ENCODE peak calls at places on chromosomes 6 and 20, in four cellular contexts. A, I, Q and H are unnamed samples. For H3K27me3, the result is how much of the 10 kb centered on the place peaks cover.

GRCh38 chr6:28553986-28554881 is 28.6 kb downstream of the GPX5 start:
- DNase-seq in Q (no peak), I (no peak), A (peak), H (no peak)

GRCh38 chr6:167470101-167470835 is 145.4 kb downstream of the TTLL2 start:
- DNase-seq in A (no peak), Q (no peak), I (no peak), H (no peak)

GRCh38 chr20:61899971-61900370 is 165.7 kb downstream of the TAF4 start:
- DNase-seq in A (no peak), I (no peak), Q (peak), H (no peak)

GRCh38 chr20:53866787-53867740 is 203.3 kb downstream of the BCAS1 start:
- DNase-seq in Q (no peak), A (no peak), I (no peak), H (no peak)

GRCh38 chr6:55034752-55035151 is 139.6 kb upstream of the HCRTR2 start:
- DNase-seq in A (no peak), I (no peak), Q (no peak), H (no peak)

GRCh38 chr6:163625265-163625664 is 210.7 kb downstream of the QKI start:
- DNase-seq in A (no peak), Q (no peak), I (no peak), H (no peak)

GRCh38 chr6:107676002-107676401 is 148.1 kb downstream of the SCML4 start:
- DNase-seq in I (no peak), Q (no peak), A (no peak), H (no peak)

GRCh38 chr6:17381429-17382147 is 11.8 kb upstream of the CAP2 start:
- DNase-seq in A (no peak), I (peak), Q (peak), H (no peak)

GRCh38 chr6:5998741-5999687 is 7.7 kb downstream of the NRN1 start:
- DNase-seq in A (peak), Q (peak), I (no peak), H (no peak)

GRCh38 chr6:34273242-34273805 is 24.5 kb upstream of the SMIM29 start:
- DNase-seq in Q (no peak), A (peak), I (peak), H (no peak)

GRCh38 chr6:165671222-165671715 is 8.2 kb upstream of the PDE10A start:
- DNase-seq in A (no peak), I (no peak), Q (no peak), H (no peak)

GRCh38 chr6:159844737-159845645 is 44.9 kb downstream of the PNLDC1 start:
- DNase-seq in A (no peak), Q (no peak), I (no peak), H (no peak)

GRCh38 chr20:4064118-4064962 is 49.0 kb upstream of the RNF24 start:
- DNase-seq in A (peak), Q (peak), I (peak), H (peak)

GRCh38 chr20:19022118-19022575 is 190.3 kb upstream of the SLC24A3 start:
- DNase-seq in Q (no peak), A (no peak), I (no peak), H (no peak)

GRCh38 chr20:24955045-24955444 is 6.0 kb downstream of the CST7 start:
- DNase-seq in Q (no peak), I (no peak), A (no peak), H (no peak)

GRCh38 chr20:57205625-57206219 is 60.7 kb downstream of the BMP7 start:
- DNase-seq in I (peak), Q (no peak), A (no peak), H (peak)

GRCh38 chr6:144744720-144745119 is 459.6 kb downstream of the UTRN start:
- DNase-seq in Q (no peak), I (no peak), A (no peak), H (no peak)

GRCh38 chr20:9258891-9259290 is 190.0 kb downstream of the PLCB4 start:
- DNase-seq in A (no peak), I (no peak), Q (no peak), H (no peak)

GRCh38 chr6:26197736-26198625 is 110.8 kb downstream of the HFE start:
- DNase-seq in A (no peak), Q (no peak), I (no peak), H (no peak)

GRCh38 chr6:169451065-169451840 is 197.6 kb upstream of the THBS2 start:
- DNase-seq in Q (no peak), A (no peak), I (peak), H (no peak)

GRCh38 chr6:147022041-147022440 is 182.2 kb upstream of the STXBP5 start:
- DNase-seq in A (no peak), I (no peak), Q (no peak), H (no peak)

GRCh38 chr20:13333793-13334192 is 112.7 kb downstream of the ISM1 start:
- DNase-seq in A (no peak), Q (no peak), I (no peak), H (no peak)

GRCh38 chr6:79842382-79843040 is 104.8 kb downstream of the ELOVL4 start:
- DNase-seq in A (no peak), Q (no peak), I (no peak), H (no peak)

GRCh38 chr6:121806116-121806515 is 370.7 kb downstream of the GJA1 start:
- DNase-seq in I (no peak), Q (no peak), A (no peak), H (no peak)

GRCh38 chr6:41630069-41630468 is 8.2 kb upstream of the MDFI start:
- DNase-seq in A (no peak), Q (no peak), I (no peak), H (no peak)

GRCh38 chr20:48704761-48705160 is 123.0 kb downstream of the PREX1 start:
- DNase-seq in I (no peak), Q (no peak), A (no peak), H (no peak)

GRCh38 chr20:49666906-49667305 is 46.8 kb downstream of the B4GALT5 start:
- DNase-seq in Q (no peak), I (no peak), A (no peak), H (no peak)

GRCh38 chr6:166866839-166867637 is 89.3 kb downstream of the RNASET2 start:
- DNase-seq in Q (no peak), I (no peak), A (no peak), H (no peak)

GRCh38 chr20:60116128-60116909 is 158.1 kb downstream of the CDH26 start:
- DNase-seq in Q (no peak), A (no peak), I (no peak), H (no peak)

GRCh38 chr20:1809121-1809520 is 86.1 kb upstream of the SIRPA start:
- DNase-seq in I (peak), Q (no peak), A (no peak), H (peak)

GRCh38 chr6:13733178-13733851 is 21.7 kb upstream of the RANBP9 start:
- DNase-seq in A (peak), I (peak), Q (peak), H (peak)

GRCh38 chr20:30815577-30816181 is 441.8 kb upstream of the DEFB115 start:
- DNase-seq in A (no peak), Q (no peak), I (no peak), H (no peak)

GRCh38 chr20:59829415-59830106 is 103.9 kb downstream of the SYCP2 start:
- DNase-seq in A (no peak), Q (peak), I (no peak), H (no peak)

GRCh38 chr20:35122787-35123405 is 24.2 kb downstream of the EDEM2 start:
- DNase-seq in I (no peak), A (no peak), Q (no peak), H (no peak)

GRCh38 chr6:88584581-88584980 is 378.8 kb downstream of the RNGTT start:
- DNase-seq in A (no peak), I (no peak), Q (no peak), H (no peak)

GRCh38 chr6:30450908-30451818 is 38.1 kb upstream of the HLA-E start:
- DNase-seq in A (peak), Q (no peak), I (peak), H (peak)

GRCh38 chr6:11194399-11195274 is 37.8 kb downstream of the NEDD9 start:
- DNase-seq in I (peak), A (no peak), Q (no peak), H (no peak)

GRCh38 chr6:14927398-14927797 is 318.5 kb upstream of the JARID2 start:
- DNase-seq in Q (no peak), I (no peak), A (no peak), H (no peak)
- H3K4me3 ChIP-seq in Q (no peak), I (no peak), A (no peak), H (no peak)

DNA sequence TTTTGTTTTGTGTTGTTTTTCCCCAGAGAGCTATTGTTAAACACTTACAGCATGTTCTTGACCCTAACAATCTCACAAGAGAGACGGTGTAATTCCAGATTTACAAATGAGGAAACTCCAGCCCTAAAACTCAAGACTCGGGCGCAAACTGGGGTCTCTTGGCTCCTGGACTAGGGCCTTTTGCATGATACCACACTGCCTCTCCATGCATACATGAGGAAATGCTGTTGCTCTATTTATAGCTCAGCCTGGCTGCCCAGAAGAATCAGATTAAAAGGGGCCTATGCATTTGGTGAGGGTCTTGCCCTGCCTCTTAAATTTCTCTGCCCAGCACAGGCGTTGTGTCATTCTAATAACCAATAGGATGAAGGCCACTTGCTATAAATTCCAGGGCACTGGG is 30.5 kb upstream of the SNRPB2 start:
- DNase-seq in Q (no peak), A (no peak), I (no peak), H (no peak)
- TF ChIP-seq CTCF in Q (no peak), A (no peak), I (no peak), H (no peak)

GRCh38 chr20:42915081-42915480 is 274.6 kb downstream of the PTPRT start:
- DNase-seq in Q (no peak), I (no peak), A (no peak), H (no peak)

GRCh38 chr20:42914302-42914701 is 275.4 kb downstream of the PTPRT start:
- DNase-seq in Q (no peak), I (no peak), A (no peak), H (no peak)
- H3K27me3 ChIP-seq in Q (under half), I (under half), A (under half), H (under half)

GRCh38 chr20:32138921-32139320 is 29.4 kb downstream of the TM9SF4 start:
- DNase-seq in A (no peak), I (no peak), Q (no peak), H (no peak)

GRCh38 chr20:32139947-32140346 is 30.4 kb downstream of the TM9SF4 start:
- DNase-seq in Q (no peak), A (no peak), I (no peak), H (no peak)

GRCh38 chr20:32134026-32134425 is 24.5 kb downstream of the TM9SF4 start:
- DNase-seq in Q (no peak), I (no peak), A (no peak), H (no peak)

GRCh38 chr20:32132911-32133549 is 23.5 kb downstream of the TM9SF4 start:
- DNase-seq in Q (no peak), I (no peak), A (no peak), H (no peak)

DNA sequence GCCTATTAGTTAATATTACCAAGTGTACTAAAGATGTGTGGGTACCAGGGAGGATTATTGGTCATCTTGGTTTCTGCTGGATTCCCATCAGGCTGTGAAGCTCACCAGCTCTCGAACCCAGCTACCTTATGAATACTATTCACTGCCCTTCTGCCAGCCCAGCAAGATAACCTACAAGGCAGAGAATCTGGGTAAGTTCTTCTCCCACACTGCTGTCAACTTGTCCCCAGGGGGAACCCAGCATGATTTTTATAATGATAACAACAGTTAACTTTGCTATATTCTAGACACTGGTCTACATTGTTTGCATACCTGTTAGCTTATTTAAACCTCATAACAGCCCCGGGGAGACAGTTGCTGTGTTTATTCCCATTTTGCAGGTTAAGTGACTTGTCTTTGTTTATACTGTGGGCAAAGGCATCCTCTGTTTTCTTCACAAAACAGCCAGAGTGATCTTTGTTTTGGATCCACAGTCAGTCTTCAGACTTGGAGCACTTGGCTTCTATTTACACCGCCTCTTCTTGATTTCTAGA is 26.5 kb downstream of the TM9SF4 start:
- DNase-seq in I (no peak), A (no peak), Q (no peak), H (no peak)
- H3K4me3 ChIP-seq in I (no peak), A (no peak), Q (no peak), H (no peak)

GRCh38 chr6:110990835-110991576 is 9.2 kb downstream of the RPF2 start:
- DNase-seq in I (no peak), Q (no peak), A (no peak), H (no peak)
- TF ChIP-seq CTCF in I (no peak), Q (no peak), A (no peak), H (no peak)

DNA sequence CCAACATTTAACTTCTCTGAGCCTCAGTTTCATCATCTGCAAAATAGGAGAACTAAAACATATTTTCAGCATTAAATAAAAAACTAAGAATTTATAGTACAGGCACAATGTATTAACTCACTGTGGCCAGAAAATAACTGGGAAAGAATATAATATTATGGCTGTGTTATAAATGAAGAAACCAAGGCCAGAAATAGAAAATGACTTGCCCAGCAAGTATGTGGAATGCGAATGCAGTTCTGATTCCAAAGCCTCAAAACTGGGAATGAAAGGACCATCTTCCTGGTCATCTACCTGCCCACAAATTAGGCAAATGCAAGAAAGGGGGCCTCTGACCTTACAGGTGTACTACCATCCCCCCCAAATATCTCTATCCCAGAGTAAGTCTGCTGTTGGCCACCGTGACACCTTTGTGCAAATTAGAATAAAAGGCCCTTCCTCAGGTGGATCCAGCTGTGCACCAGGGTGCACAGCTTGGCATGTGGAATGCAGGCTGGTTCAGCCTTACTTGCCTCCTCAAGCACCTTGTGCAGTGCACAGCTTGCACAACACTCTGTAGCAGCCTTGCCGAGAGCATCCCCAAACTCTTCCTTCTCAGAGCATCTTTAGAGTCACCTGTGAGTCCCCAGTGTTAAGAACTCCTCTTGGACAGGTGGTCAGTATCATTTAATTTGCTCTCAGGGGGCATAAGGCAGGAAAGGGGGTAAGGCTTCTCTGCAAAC is 4.4 kb downstream of the SLC13A3 start:
- DNase-seq in A (no peak), Q (no peak), I (no peak), H (no peak)
- H3K27me3 ChIP-seq in A (under half), Q (under half), I (under half), H (under half)